ENCODE peak calls at places on chromosome 2, in seven cellular contexts. One of them, this sample, is unnamed.

GRCh38 chr2:50051374-50051773 is 897.1 kb upstream of the FSHR start:
- DNase-seq in hypothalamus: no peak
- DNase-seq in lower lobe of right lung: no peak
- DNase-seq in activated naive CD4-positive, alpha-beta T cell treated with Interleukin-2 at 50 U/mL for 16 hours: no peak
- DNase-seq in activated T-cell treated with anti-CD3 and anti-CD28 coated beads for 24 hours: no peak
- DNase-seq in stimulated activated CD4-positive, alpha-beta T cell treated with anti-CD3 and anti-CD28 coated beads, Interleukin-1b, Interleukin-23, amount 100 ng/mL, for 24 hours: no peak
- DNase-seq in NCI-H748 treated with DMSO at 0.1 percent for 48 hours: no peak
- DNase-seq in this sample: no peak

GRCh38 chr2:28419003-28419704 is 26.5 kb downstream of the FOSL2 start:
- DNase-seq in lower lobe of right lung: no peak
- DNase-seq in hypothalamus: no peak
- DNase-seq in stimulated activated CD4-positive, alpha-beta T cell treated with anti-CD3 and anti-CD28 coated beads, Interleukin-1b, Interleukin-23, amount 100 ng/mL, for 24 hours: no peak
- DNase-seq in NCI-H748 treated with DMSO at 0.1 percent for 48 hours: no peak
- DNase-seq in activated naive CD4-positive, alpha-beta T cell treated with Interleukin-2 at 50 U/mL for 16 hours: no peak
- DNase-seq in activated T-cell treated with anti-CD3 and anti-CD28 coated beads for 24 hours: no peak
- DNase-seq in this sample: no peak

GRCh38 chr2:176680916-176681315 is 411.7 kb downstream of the MTX2 start:
- DNase-seq in stimulated activated CD4-positive, alpha-beta T cell treated with anti-CD3 and anti-CD28 coated beads, Interleukin-1b, Interleukin-23, amount 100 ng/mL, for 24 hours: no peak
- DNase-seq in activated T-cell treated with anti-CD3 and anti-CD28 coated beads for 24 hours: no peak
- DNase-seq in lower lobe of right lung: no peak
- DNase-seq in activated naive CD4-positive, alpha-beta T cell treated with Interleukin-2 at 50 U/mL for 16 hours: no peak
- DNase-seq in hypothalamus: no peak
- DNase-seq in NCI-H748 treated with DMSO at 0.1 percent for 48 hours: no peak
- DNase-seq in this sample: peak

GRCh38 chr2:124836415-124836814 is 811.3 kb downstream of the CNTNAP5 start:
- DNase-seq in activated naive CD4-positive, alpha-beta T cell treated with Interleukin-2 at 50 U/mL for 16 hours: no peak
- DNase-seq in hypothalamus: no peak
- DNase-seq in NCI-H748 treated with DMSO at 0.1 percent for 48 hours: no peak
- DNase-seq in lower lobe of right lung: no peak
- DNase-seq in stimulated activated CD4-positive, alpha-beta T cell treated with anti-CD3 and anti-CD28 coated beads, Interleukin-1b, Interleukin-23, amount 100 ng/mL, for 24 hours: no peak
- DNase-seq in activated T-cell treated with anti-CD3 and anti-CD28 coated beads for 24 hours: no peak
- DNase-seq in this sample: no peak

GRCh38 chr2:207750315-207750714 is 19.4 kb downstream of the FZD5 start:
- DNase-seq in activated naive CD4-positive, alpha-beta T cell treated with Interleukin-2 at 50 U/mL for 16 hours: no peak
- DNase-seq in lower lobe of right lung: no peak
- DNase-seq in stimulated activated CD4-positive, alpha-beta T cell treated with anti-CD3 and anti-CD28 coated beads, Interleukin-1b, Interleukin-23, amount 100 ng/mL, for 24 hours: no peak
- DNase-seq in hypothalamus: no peak
- DNase-seq in activated T-cell treated with anti-CD3 and anti-CD28 coated beads for 24 hours: no peak
- DNase-seq in NCI-H748 treated with DMSO at 0.1 percent for 48 hours: peak
- DNase-seq in this sample: no peak

GRCh38 chr2:26460613-26461031 is 17.3 kb downstream of the OTOF start:
- DNase-seq in hypothalamus: no peak
- DNase-seq in stimulated activated CD4-positive, alpha-beta T cell treated with anti-CD3 and anti-CD28 coated beads, Interleukin-1b, Interleukin-23, amount 100 ng/mL, for 24 hours: no peak
- DNase-seq in lower lobe of right lung: peak
- DNase-seq in activated T-cell treated with anti-CD3 and anti-CD28 coated beads for 24 hours: no peak
- DNase-seq in activated naive CD4-positive, alpha-beta T cell treated with Interleukin-2 at 50 U/mL for 16 hours: no peak
- DNase-seq in NCI-H748 treated with DMSO at 0.1 percent for 48 hours: no peak
- DNase-seq in this sample: no peak

GRCh38 chr2:227473019-227473461 is 1.1 kb downstream of the AGFG1 start:
- DNase-seq in hypothalamus: no peak
- DNase-seq in activated T-cell treated with anti-CD3 and anti-CD28 coated beads for 24 hours: no peak
- DNase-seq in NCI-H748 treated with DMSO at 0.1 percent for 48 hours: peak
- DNase-seq in stimulated activated CD4-positive, alpha-beta T cell treated with anti-CD3 and anti-CD28 coated beads, Interleukin-1b, Interleukin-23, amount 100 ng/mL, for 24 hours: no peak
- DNase-seq in lower lobe of right lung: no peak
- DNase-seq in activated naive CD4-positive, alpha-beta T cell treated with Interleukin-2 at 50 U/mL for 16 hours: no peak
- DNase-seq in this sample: no peak

GRCh38 chr2:25418944-25419677 is 77.4 kb upstream of the DNMT3A start:
- DNase-seq in NCI-H748 treated with DMSO at 0.1 percent for 48 hours: no peak
- DNase-seq in stimulated activated CD4-positive, alpha-beta T cell treated with anti-CD3 and anti-CD28 coated beads, Interleukin-1b, Interleukin-23, amount 100 ng/mL, for 24 hours: no peak
- DNase-seq in activated naive CD4-positive, alpha-beta T cell treated with Interleukin-2 at 50 U/mL for 16 hours: no peak
- DNase-seq in hypothalamus: no peak
- DNase-seq in lower lobe of right lung: no peak
- DNase-seq in activated T-cell treated with anti-CD3 and anti-CD28 coated beads for 24 hours: no peak
- DNase-seq in this sample: no peak

GRCh38 chr2:170822885-170823799 is 6.5 kb downstream of the GAD1 start:
- DNase-seq in lower lobe of right lung: no peak
- DNase-seq in stimulated activated CD4-positive, alpha-beta T cell treated with anti-CD3 and anti-CD28 coated beads, Interleukin-1b, Interleukin-23, amount 100 ng/mL, for 24 hours: no peak
- DNase-seq in hypothalamus: no peak
- DNase-seq in activated T-cell treated with anti-CD3 and anti-CD28 coated beads for 24 hours: no peak
- DNase-seq in activated naive CD4-positive, alpha-beta T cell treated with Interleukin-2 at 50 U/mL for 16 hours: no peak
- DNase-seq in NCI-H748 treated with DMSO at 0.1 percent for 48 hours: no peak
- DNase-seq in this sample: no peak